ENCODE peak calls at places on chromosomes 16 and 17, in nine cellular contexts. One of them, this sample, is unnamed.

GRCh38 chr16:78028018-78028417 is 5.7 kb downstream of the CLEC3A start:
- DNase-seq in transverse colon: no peak
- DNase-seq in H1: no peak
- DNase-seq in SK-N-SH: no peak
- DNase-seq in sigmoid colon: no peak
- DNase-seq in esophagus muscularis mucosa: no peak
- DNase-seq in ovary: no peak
- DNase-seq in stomach: no peak
- DNase-seq in K562: no peak
- DNase-seq in this sample: no peak

GRCh38 chr17:57387575-57387974 is 131.3 kb downstream of the MSI2 start:
- DNase-seq in transverse colon: no peak
- DNase-seq in ovary: no peak
- DNase-seq in stomach: no peak
- DNase-seq in K562: no peak
- DNase-seq in esophagus muscularis mucosa: no peak
- DNase-seq in H1: no peak
- DNase-seq in SK-N-SH: no peak
- DNase-seq in sigmoid colon: no peak
- DNase-seq in this sample: no peak

GRCh38 chr16:78742501-78743283 is 643.2 kb downstream of the WWOX start:
- DNase-seq in transverse colon: peak; percentile 68
- DNase-seq in SK-N-SH: no peak
- DNase-seq in K562: peak; percentile 13
- DNase-seq in sigmoid colon: no peak
- DNase-seq in H1: no peak
- DNase-seq in esophagus muscularis mucosa: no peak
- DNase-seq in ovary: no peak
- DNase-seq in stomach: peak; percentile 42
- DNase-seq in this sample: peak; percentile 55

GRCh38 chr17:66406701-66407644 is 104.6 kb downstream of the PRKCA start:
- DNase-seq in H1: no peak
- DNase-seq in SK-N-SH: no peak
- DNase-seq in esophagus muscularis mucosa: no peak
- DNase-seq in sigmoid colon: no peak
- DNase-seq in stomach: no peak
- DNase-seq in ovary: no peak
- DNase-seq in K562: peak; percentile 15
- DNase-seq in transverse colon: no peak
- DNase-seq in this sample: no peak

GRCh38 chr17:7922499-7923289 is 6.6 kb upstream of the RNF227 start:
- DNase-seq in transverse colon: peak; percentile 88
- DNase-seq in stomach: peak; percentile 89
- DNase-seq in K562: no peak
- DNase-seq in SK-N-SH: no peak
- DNase-seq in ovary: peak; percentile 93
- DNase-seq in esophagus muscularis mucosa: peak; percentile 96
- DNase-seq in H1: no peak
- DNase-seq in sigmoid colon: peak; percentile 93
- DNase-seq in this sample: peak; percentile 93

GRCh38 chr17:3925684-3926537 is 9.6 kb upstream of the P2RX1 start:
- DNase-seq in ovary: no peak
- DNase-seq in stomach: no peak
- DNase-seq in sigmoid colon: no peak
- DNase-seq in transverse colon: no peak
- DNase-seq in SK-N-SH: no peak
- DNase-seq in H1: no peak
- DNase-seq in K562: no peak
- DNase-seq in esophagus muscularis mucosa: no peak
- DNase-seq in this sample: no peak

GRCh38 chr17:43908111-43908721 is 880 bp upstream of the MPP2 start:
- DNase-seq in ovary: peak; percentile 72
- DNase-seq in sigmoid colon: peak; percentile 93
- DNase-seq in stomach: peak; percentile 65
- DNase-seq in SK-N-SH: peak; percentile 86
- DNase-seq in K562: peak; percentile 69
- DNase-seq in transverse colon: peak; percentile 64
- DNase-seq in H1: no peak
- DNase-seq in esophagus muscularis mucosa: peak; percentile 95
- DNase-seq in this sample: no peak

GRCh38 chr16:47983999-47984580 is 171.7 kb downstream of the ABCC12 start:
- DNase-seq in stomach: no peak
- DNase-seq in K562: no peak
- DNase-seq in transverse colon: no peak
- DNase-seq in esophagus muscularis mucosa: peak; percentile 83
- DNase-seq in SK-N-SH: no peak
- DNase-seq in sigmoid colon: no peak
- DNase-seq in ovary: no peak
- DNase-seq in H1: no peak
- DNase-seq in this sample: no peak

GRCh38 chr16:46747777-46748651 is at the start of gene MYLK3:
- DNase-seq in sigmoid colon: peak; percentile 54
- DNase-seq in esophagus muscularis mucosa: no peak
- DNase-seq in K562: peak; percentile 42
- DNase-seq in H1: peak; percentile 38
- DNase-seq in transverse colon: no peak
- DNase-seq in ovary: no peak
- DNase-seq in stomach: no peak
- DNase-seq in SK-N-SH: no peak
- DNase-seq in this sample: peak; percentile 50

GRCh38 chr16:48384982-48385271 is 286 bp downstream of the SIAH1 start:
- DNase-seq in transverse colon: no peak
- DNase-seq in stomach: no peak
- DNase-seq in H1: no peak
- DNase-seq in SK-N-SH: no peak
- DNase-seq in K562: peak; percentile 87
- DNase-seq in esophagus muscularis mucosa: no peak
- DNase-seq in ovary: no peak
- DNase-seq in sigmoid colon: no peak
- DNase-seq in this sample: no peak

GRCh38 chr17:74603032-74603635 is 11.1 kb upstream of the CD300LD start:
- DNase-seq in sigmoid colon: no peak
- DNase-seq in transverse colon: no peak
- DNase-seq in stomach: no peak
- DNase-seq in ovary: no peak
- DNase-seq in H1: no peak
- DNase-seq in K562: no peak
- DNase-seq in esophagus muscularis mucosa: no peak
- DNase-seq in SK-N-SH: no peak
- DNase-seq in this sample: no peak

GRCh38 chr17:63405741-63406261 is 40.3 kb downstream of the CYB561 start:
- DNase-seq in transverse colon: no peak
- DNase-seq in stomach: no peak
- DNase-seq in ovary: no peak
- DNase-seq in H1: no peak
- DNase-seq in esophagus muscularis mucosa: no peak
- DNase-seq in SK-N-SH: peak; percentile 54
- DNase-seq in K562: peak; percentile 42
- DNase-seq in sigmoid colon: no peak
- DNase-seq in this sample: no peak

GRCh38 chr16:84985079-84986065 is 26.0 kb downstream of the ZDHHC7 start:
- DNase-seq in transverse colon: no peak
- DNase-seq in esophagus muscularis mucosa: no peak
- DNase-seq in H1: no peak
- DNase-seq in K562: peak; percentile 41
- DNase-seq in stomach: no peak
- DNase-seq in SK-N-SH: no peak
- DNase-seq in sigmoid colon: no peak
- DNase-seq in ovary: no peak
- DNase-seq in this sample: no peak

GRCh38 chr16:84988328-84989080 is 22.8 kb downstream of the ZDHHC7 start:
- DNase-seq in SK-N-SH: no peak
- DNase-seq in stomach: no peak
- DNase-seq in K562: no peak
- DNase-seq in transverse colon: no peak
- DNase-seq in esophagus muscularis mucosa: no peak
- DNase-seq in ovary: no peak
- DNase-seq in H1: no peak
- DNase-seq in sigmoid colon: no peak
- DNase-seq in this sample: no peak

GRCh38 chr16:84986102-84986501 is 25.2 kb downstream of the ZDHHC7 start:
- DNase-seq in H1: no peak
- DNase-seq in ovary: no peak
- DNase-seq in stomach: peak; percentile 45
- DNase-seq in transverse colon: no peak
- DNase-seq in SK-N-SH: no peak
- DNase-seq in esophagus muscularis mucosa: no peak
- DNase-seq in sigmoid colon: no peak
- DNase-seq in K562: no peak
- DNase-seq in this sample: no peak

GRCh38 chr16:84989791-84990620 is 21.3 kb downstream of the ZDHHC7 start:
- DNase-seq in sigmoid colon: no peak
- DNase-seq in SK-N-SH: no peak
- DNase-seq in ovary: no peak
- DNase-seq in H1: no peak
- DNase-seq in esophagus muscularis mucosa: no peak
- DNase-seq in K562: no peak
- DNase-seq in transverse colon: no peak
- DNase-seq in stomach: no peak
- DNase-seq in this sample: no peak

GRCh38 chr16:84986879-84987278 is 24.5 kb downstream of the ZDHHC7 start:
- DNase-seq in sigmoid colon: no peak
- DNase-seq in transverse colon: no peak
- DNase-seq in stomach: no peak
- DNase-seq in SK-N-SH: no peak
- DNase-seq in H1: no peak
- DNase-seq in esophagus muscularis mucosa: no peak
- DNase-seq in K562: no peak
- DNase-seq in ovary: no peak
- DNase-seq in this sample: no peak
- H3K4me1 ChIP-seq in sigmoid colon: peaks cover 47% of the 10 kb centered on the region
- H3K4me1 ChIP-seq in transverse colon: peaks cover 18% of the 10 kb centered on the region
- H3K4me1 ChIP-seq in stomach: peaks cover 60% of the 10 kb centered on the region
- H3K4me1 ChIP-seq in SK-N-SH: peaks cover 4% of the 10 kb centered on the region
- H3K4me1 ChIP-seq in H1: no peaks in the 10 kb centered on the region
- H3K4me1 ChIP-seq in esophagus muscularis mucosa: peaks cover 59% of the 10 kb centered on the region
- H3K4me1 ChIP-seq in K562: peaks cover 17% of the 10 kb centered on the region
- H3K4me1 ChIP-seq in ovary: no peaks in the 10 kb centered on the region
- H3K4me1 ChIP-seq in this sample: peaks cover 27% of the 10 kb centered on the region

GRCh38 chr17:76051071-76051467 is 21.2 kb downstream of the SRP68 start:
- DNase-seq in transverse colon: no peak
- DNase-seq in sigmoid colon: no peak
- DNase-seq in stomach: no peak
- DNase-seq in SK-N-SH: no peak
- DNase-seq in H1: no peak
- DNase-seq in ovary: no peak
- DNase-seq in esophagus muscularis mucosa: no peak
- DNase-seq in K562: no peak
- DNase-seq in this sample: no peak

GRCh38 chr17:76048025-76048605 is 21.0 kb upstream of the EVPL start:
- DNase-seq in stomach: no peak
- DNase-seq in sigmoid colon: no peak
- DNase-seq in H1: no peak
- DNase-seq in SK-N-SH: no peak
- DNase-seq in ovary: no peak
- DNase-seq in transverse colon: no peak
- DNase-seq in esophagus muscularis mucosa: no peak
- DNase-seq in K562: no peak
- DNase-seq in this sample: no peak

GRCh38 chr17:76050226-76051070 is 21.9 kb downstream of the SRP68 start:
- DNase-seq in sigmoid colon: no peak
- DNase-seq in transverse colon: no peak
- DNase-seq in K562: no peak
- DNase-seq in SK-N-SH: no peak
- DNase-seq in stomach: no peak
- DNase-seq in ovary: no peak
- DNase-seq in H1: no peak
- DNase-seq in esophagus muscularis mucosa: no peak
- DNase-seq in this sample: no peak

GRCh38 chr17:76048711-76049110 is 21.6 kb upstream of the EVPL start:
- DNase-seq in H1: no peak
- DNase-seq in esophagus muscularis mucosa: no peak
- DNase-seq in stomach: no peak
- DNase-seq in SK-N-SH: no peak
- DNase-seq in ovary: no peak
- DNase-seq in sigmoid colon: no peak
- DNase-seq in transverse colon: no peak
- DNase-seq in K562: no peak
- DNase-seq in this sample: no peak

DNA sequence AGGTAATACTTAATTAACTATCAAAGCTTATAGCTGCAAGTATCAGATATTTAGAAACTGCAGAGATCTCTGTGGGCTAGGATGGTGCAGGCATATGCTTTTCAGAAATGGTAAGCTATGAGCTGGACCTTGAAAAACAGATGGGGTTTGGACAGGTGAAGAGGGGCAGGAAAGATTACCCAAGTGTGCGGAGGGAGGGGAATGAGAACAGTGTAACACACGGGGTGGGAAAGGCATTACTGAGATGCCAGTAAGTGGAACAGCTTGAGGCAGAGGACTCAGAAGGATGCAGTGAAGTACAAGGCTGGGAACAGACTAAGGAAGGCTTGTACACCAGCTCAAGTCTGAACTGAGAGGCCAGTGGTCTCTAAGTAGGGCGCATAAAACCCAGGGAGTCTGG is 22.1 kb upstream of the EVPL start:
- DNase-seq in sigmoid colon: no peak
- DNase-seq in H1: no peak
- DNase-seq in esophagus muscularis mucosa: no peak
- DNase-seq in ovary: no peak
- DNase-seq in transverse colon: no peak
- DNase-seq in K562: no peak
- DNase-seq in stomach: no peak
- DNase-seq in SK-N-SH: no peak
- DNase-seq in this sample: no peak
- H3K36me3 ChIP-seq in sigmoid colon: peaks cover 40% of the 10 kb centered on the region
- H3K36me3 ChIP-seq in H1: peaks cover 40% of the 10 kb centered on the region
- H3K36me3 ChIP-seq in esophagus muscularis mucosa: peaks cover 72% of the 10 kb centered on the region
- H3K36me3 ChIP-seq in ovary: no peaks in the 10 kb centered on the region
- H3K36me3 ChIP-seq in transverse colon: peaks cover 54% of the 10 kb centered on the region
- H3K36me3 ChIP-seq in K562: peaks cover 90% of the 10 kb centered on the region
- H3K36me3 ChIP-seq in stomach: peaks cover 66% of the 10 kb centered on the region
- H3K36me3 ChIP-seq in SK-N-SH: peaks cover 73% of the 10 kb centered on the region
- H3K36me3 ChIP-seq in this sample: peaks cover 72% of the 10 kb centered on the region

DNA sequence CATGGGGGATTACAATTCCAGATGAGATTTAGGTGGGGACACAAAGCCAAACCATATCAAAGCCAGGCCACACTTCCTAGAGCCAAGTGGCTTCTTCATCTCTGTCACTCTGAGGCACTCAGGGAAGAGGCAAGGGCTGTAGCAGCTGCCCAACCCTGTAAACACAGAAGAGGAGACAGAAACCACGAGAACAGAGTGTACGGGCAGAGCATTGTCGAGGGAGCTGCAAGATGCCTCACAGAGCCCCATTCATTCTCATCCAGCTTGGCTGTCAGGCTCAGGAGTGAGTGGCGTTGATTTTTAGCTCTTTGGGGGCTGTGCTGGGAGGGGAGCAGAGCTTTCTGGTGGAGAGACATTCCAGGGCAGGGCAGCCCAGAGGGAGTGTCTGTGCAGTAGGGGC is 117.2 kb upstream of the SALL1 start:
- DNase-seq in ovary: no peak
- DNase-seq in sigmoid colon: no peak
- DNase-seq in K562: no peak
- DNase-seq in esophagus muscularis mucosa: no peak
- DNase-seq in SK-N-SH: no peak
- DNase-seq in transverse colon: no peak
- DNase-seq in stomach: no peak
- DNase-seq in H1: no peak
- DNase-seq in this sample: no peak
- TF ChIP-seq EP300 in ovary: no peak
- TF ChIP-seq EP300 in sigmoid colon: no peak
- TF ChIP-seq EP300 in K562: no peak
- TF ChIP-seq EP300 in esophagus muscularis mucosa: no peak
- TF ChIP-seq EP300 in SK-N-SH: no peak
- TF ChIP-seq EP300 in transverse colon: no peak
- TF ChIP-seq EP300 in stomach: no peak
- TF ChIP-seq EP300 in H1: no peak
- TF ChIP-seq EP300 in this sample: no peak

GRCh38 chr17:40322417-40323315 is 13.7 kb downstream of the RARA start:
- DNase-seq in ovary: peak; percentile 68
- DNase-seq in sigmoid colon: peak; percentile 87
- DNase-seq in transverse colon: peak; percentile 83
- DNase-seq in esophagus muscularis mucosa: no peak
- DNase-seq in H1: no peak
- DNase-seq in stomach: peak; percentile 70
- DNase-seq in SK-N-SH: peak; percentile 83
- DNase-seq in K562: peak; percentile 79
- DNase-seq in this sample: peak; percentile 93
- H3K4me1 ChIP-seq in ovary: peaks cover 58% of the 10 kb centered on the region
- H3K4me1 ChIP-seq in sigmoid colon: peaks cover 95% of the 10 kb centered on the region
- H3K4me1 ChIP-seq in transverse colon: peaks cover 90% of the 10 kb centered on the region
- H3K4me1 ChIP-seq in esophagus muscularis mucosa: peaks cover 96% of the 10 kb centered on the region
- H3K4me1 ChIP-seq in H1: peaks cover 18% of the 10 kb centered on the region
- H3K4me1 ChIP-seq in stomach: peaks cover 96% of the 10 kb centered on the region
- H3K4me1 ChIP-seq in SK-N-SH: peaks cover 91% of the 10 kb centered on the region
- H3K4me1 ChIP-seq in K562: peaks cover 40% of the 10 kb centered on the region
- H3K4me1 ChIP-seq in this sample: peaks cover 94% of the 10 kb centered on the region